ENCODE peak calls at places on chromosomes 4 and X, in four cellular contexts. M is esophagus squamous epithelium, H is NCI-H2081, K is D341Med. S is an unnamed sample.

GRCh38 chr4:75924309-75924708 is 16.5 kb downstream of the NAAA start:
- DNase-seq in H (peak), K (no peak), M (no peak), S (no peak)

GRCh38 chr4:6204098-6204497 is 3.7 kb upstream of the JAKMIP1 start:
- DNase-seq in M (no peak), K (no peak), H (no peak), S (no peak)

GRCh38 chrX:40062525-40063193 is 35.1 kb downstream of the BCOR start:
- DNase-seq in K (no peak), H (no peak), M (no peak), S (no peak)

GRCh38 chr4:101125045-101125713 is 222.1 kb downstream of the PPP3CA start:
- DNase-seq in M (no peak), H (no peak), K (no peak), S (no peak)

GRCh38 chrX:52078133-52078532 is 9.2 kb upstream of the MAGED4B start:
- DNase-seq in M (no peak), H (no peak), K (no peak), S (no peak)

GRCh38 chr4:82694106-82694505 is 104.5 kb downstream of the SCD5 start:
- DNase-seq in K (no peak), M (no peak), H (no peak), S (no peak)

GRCh38 chr4:13917010-13917409 is 289.5 kb upstream of the BOD1L1 start:
- DNase-seq in K (no peak), H (no peak), M (no peak), S (no peak)

GRCh38 chrX:16112428-16112827 is 10.9 kb upstream of the GRPR start:
- DNase-seq in M (no peak), H (no peak), K (no peak), S (no peak)

GRCh38 chrX:48496660-48497059 is 12.1 kb upstream of the PORCN start:
- DNase-seq in K (no peak), H (no peak), M (no peak), S (no peak)

S was measured in ascending aorta.